ENCODE peak calls at places on chromosomes 6 and 20, in four cellular contexts. One of them, this sample, is unnamed.

GRCh38 chr20:49811825-49812462 is 684 bp upstream of the SLC9A8 start:
- DNase-seq in HepG2: no peak
- DNase-seq in GM12878: no peak
- DNase-seq in K562: no peak
- DNase-seq in this sample: no peak

GRCh38 chr20:4147319-4147718 is 132.0 kb upstream of the RNF24 start:
- DNase-seq in K562: no peak
- DNase-seq in GM12878: no peak
- DNase-seq in HepG2: no peak
- DNase-seq in this sample: no peak

GRCh38 chr6:10537726-10538125 is 16.6 kb downstream of the GCNT2 start:
- DNase-seq in GM12878: no peak
- DNase-seq in K562: no peak
- DNase-seq in HepG2: no peak
- DNase-seq in this sample: no peak

GRCh38 chr6:14661188-14661587 is 543.6 kb downstream of the CD83 start:
- DNase-seq in K562: no peak
- DNase-seq in GM12878: peak
- DNase-seq in HepG2: no peak
- DNase-seq in this sample: no peak

GRCh38 chr20:34642009-34642408 is 34.9 kb downstream of the PIGU start:
- DNase-seq in GM12878: no peak
- DNase-seq in K562: no peak
- DNase-seq in HepG2: no peak
- DNase-seq in this sample: no peak

GRCh38 chr6:7617954-7618764 is 28.2 kb downstream of the SNRNP48 start:
- DNase-seq in GM12878: peak
- DNase-seq in HepG2: no peak
- DNase-seq in K562: no peak
- DNase-seq in this sample: no peak

GRCh38 chr6:130322673-130323268 is 43.0 kb upstream of the TMEM200A start:
- DNase-seq in GM12878: peak
- DNase-seq in K562: peak
- DNase-seq in HepG2: peak
- DNase-seq in this sample: peak

GRCh38 chr6:37807656-37808055 is 11.9 kb upstream of the ZFAND3 start:
- DNase-seq in GM12878: no peak
- DNase-seq in K562: no peak
- DNase-seq in HepG2: no peak
- DNase-seq in this sample: no peak

GRCh38 chr6:107400748-107401147 is 58.6 kb downstream of the PDSS2 start:
- DNase-seq in GM12878: no peak
- DNase-seq in HepG2: no peak
- DNase-seq in K562: no peak
- DNase-seq in this sample: no peak

GRCh38 chr6:82246802-82247633 is 526 bp downstream of the IBTK start:
- DNase-seq in K562: peak
- DNase-seq in HepG2: peak
- DNase-seq in GM12878: no peak
- DNase-seq in this sample: peak

GRCh38 chr20:17912916-17913315 is 55.7 kb downstream of the SNX5 start:
- DNase-seq in GM12878: no peak
- DNase-seq in K562: no peak
- DNase-seq in HepG2: no peak
- DNase-seq in this sample: no peak

GRCh38 chr6:142816024-142816423 is 129.0 kb downstream of the HIVEP2 start:
- DNase-seq in GM12878: no peak
- DNase-seq in K562: no peak
- DNase-seq in HepG2: no peak
- DNase-seq in this sample: no peak

GRCh38 chr6:10278786-10279185 is 136.1 kb downstream of the TFAP2A start:
- DNase-seq in K562: no peak
- DNase-seq in GM12878: no peak
- DNase-seq in HepG2: no peak
- DNase-seq in this sample: no peak

GRCh38 chr6:112308476-112308875 is 38.7 kb upstream of the RFPL4B start:
- DNase-seq in GM12878: no peak
- DNase-seq in K562: no peak
- DNase-seq in HepG2: no peak
- DNase-seq in this sample: no peak

GRCh38 chr6:168368063-168368835 is 48.7 kb upstream of the DACT2 start:
- DNase-seq in K562: no peak
- DNase-seq in GM12878: no peak
- DNase-seq in HepG2: no peak
- DNase-seq in this sample: no peak

GRCh38 chr20:45496166-45496565 is 19.3 kb downstream of the SPINT3 start:
- DNase-seq in GM12878: no peak
- DNase-seq in HepG2: no peak
- DNase-seq in K562: no peak
- DNase-seq in this sample: no peak

GRCh38 chr6:7479801-7480266 is 61.6 kb upstream of the DSP start:
- DNase-seq in GM12878: no peak
- DNase-seq in HepG2: no peak
- DNase-seq in K562: no peak
- DNase-seq in this sample: peak

GRCh38 chr20:58072695-58073671 is 155.5 kb downstream of the ANKRD60 start:
- DNase-seq in GM12878: no peak
- DNase-seq in K562: no peak
- DNase-seq in HepG2: no peak
- DNase-seq in this sample: no peak

GRCh38 chr6:41462980-41463930 is 82.9 kb upstream of the FOXP4 start:
- DNase-seq in K562: peak
- DNase-seq in GM12878: no peak
- DNase-seq in HepG2: peak
- DNase-seq in this sample: no peak

GRCh38 chr6:36604090-36605060 is 10.2 kb downstream of the SRSF3 start:
- DNase-seq in K562: no peak
- DNase-seq in GM12878: no peak
- DNase-seq in HepG2: no peak
- DNase-seq in this sample: no peak

GRCh38 chr6:4093288-4093687 is 14.4 kb upstream of the FAM217A start:
- DNase-seq in HepG2: no peak
- DNase-seq in GM12878: no peak
- DNase-seq in K562: no peak
- DNase-seq in this sample: no peak

GRCh38 chr6:90835584-90836212 is 248.8 kb upstream of the MAP3K7 start:
- DNase-seq in HepG2: no peak
- DNase-seq in K562: no peak
- DNase-seq in GM12878: no peak
- DNase-seq in this sample: no peak

GRCh38 chr20:58647162-58647813 is 3.8 kb upstream of the STX16 start:
- DNase-seq in GM12878: no peak
- DNase-seq in K562: peak
- DNase-seq in HepG2: no peak
- DNase-seq in this sample: no peak

GRCh38 chr6:157990321-157991066 is 8.8 kb downstream of the SYNJ2 start:
- DNase-seq in HepG2: no peak
- DNase-seq in GM12878: no peak
- DNase-seq in K562: no peak
- DNase-seq in this sample: no peak

GRCh38 chr6:15384901-15385300 is 139.0 kb downstream of the JARID2 start:
- DNase-seq in GM12878: no peak
- DNase-seq in K562: no peak
- DNase-seq in HepG2: no peak
- DNase-seq in this sample: no peak

GRCh38 chr20:41411458-41411857 is 44.8 kb upstream of the EMILIN3 start:
- DNase-seq in K562: no peak
- DNase-seq in GM12878: no peak
- DNase-seq in HepG2: no peak
- DNase-seq in this sample: no peak

GRCh38 chr6:7721654-7722053 is 4.2 kb upstream of the BMP6 start:
- DNase-seq in GM12878: no peak
- DNase-seq in K562: no peak
- DNase-seq in HepG2: peak
- DNase-seq in this sample: no peak

GRCh38 chr6:6659600-6660327 is 71.2 kb downstream of the LY86 start:
- DNase-seq in GM12878: no peak
- DNase-seq in K562: no peak
- DNase-seq in HepG2: no peak
- DNase-seq in this sample: no peak

GRCh38 chr6:7269816-7270215 is 43.2 kb downstream of the SSR1 start:
- DNase-seq in HepG2: no peak
- DNase-seq in K562: no peak
- DNase-seq in GM12878: no peak
- DNase-seq in this sample: no peak

GRCh38 chr20:51386586-51386985 is 155.9 kb downstream of the NFATC2 start:
- DNase-seq in GM12878: no peak
- DNase-seq in K562: no peak
- DNase-seq in HepG2: no peak
- DNase-seq in this sample: no peak
- TF ChIP-seq SP1 in GM12878: no peak
- TF ChIP-seq SP1 in K562: no peak
- TF ChIP-seq SP1 in HepG2: no peak
- TF ChIP-seq SP1 in this sample: no peak

GRCh38 chr6:116314878-116315277 is 35.1 kb upstream of the TSPYL1 start:
- DNase-seq in HepG2: no peak
- DNase-seq in K562: no peak
- DNase-seq in GM12878: peak
- DNase-seq in this sample: no peak
- TF ChIP-seq BHLHE40 in HepG2: no peak
- TF ChIP-seq BHLHE40 in K562: no peak
- TF ChIP-seq BHLHE40 in GM12878: no peak
- TF ChIP-seq BHLHE40 in this sample: no peak

DNA sequence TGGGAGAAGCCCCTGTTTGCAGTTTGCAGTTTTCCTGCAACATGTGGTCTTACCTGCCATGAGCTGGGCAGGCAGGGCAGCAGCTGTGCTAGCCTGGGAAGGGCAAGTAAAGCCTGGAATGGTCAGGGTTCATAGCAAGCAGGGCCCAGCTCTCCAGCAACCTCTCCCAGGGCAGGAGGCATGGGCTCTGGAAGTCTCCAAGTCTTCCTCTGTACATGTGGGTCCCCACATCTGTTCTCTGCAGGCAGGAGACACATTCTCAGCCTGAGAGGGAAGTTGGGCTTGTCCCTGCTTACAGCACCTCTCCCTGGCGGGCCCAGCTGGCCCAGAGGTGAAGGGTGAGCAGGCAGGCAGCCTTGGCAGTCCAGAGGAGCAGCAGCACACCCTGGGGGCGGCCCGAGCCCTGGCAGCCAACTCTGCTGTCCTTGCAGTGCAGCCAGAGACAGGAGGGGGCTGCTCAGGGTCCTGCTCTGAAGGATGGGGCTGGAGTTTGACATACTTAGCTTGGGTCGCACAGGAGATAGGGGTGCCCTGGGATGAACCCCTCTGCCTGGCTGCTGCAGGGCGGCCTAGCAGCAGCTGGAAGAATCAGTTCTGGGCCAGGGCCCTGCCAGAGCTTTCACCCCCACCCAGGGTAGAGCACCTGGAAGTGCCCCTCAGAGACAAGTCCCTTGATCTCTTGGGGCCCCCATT is 176.0 kb downstream of the MRPL14 start:
- DNase-seq in GM12878: no peak
- DNase-seq in K562: peak
- DNase-seq in HepG2: peak
- DNase-seq in this sample: peak
- TF ChIP-seq SP1 in GM12878: no peak
- TF ChIP-seq SP1 in K562: peak
- TF ChIP-seq SP1 in HepG2: no peak
- TF ChIP-seq SP1 in this sample: no peak

DNA sequence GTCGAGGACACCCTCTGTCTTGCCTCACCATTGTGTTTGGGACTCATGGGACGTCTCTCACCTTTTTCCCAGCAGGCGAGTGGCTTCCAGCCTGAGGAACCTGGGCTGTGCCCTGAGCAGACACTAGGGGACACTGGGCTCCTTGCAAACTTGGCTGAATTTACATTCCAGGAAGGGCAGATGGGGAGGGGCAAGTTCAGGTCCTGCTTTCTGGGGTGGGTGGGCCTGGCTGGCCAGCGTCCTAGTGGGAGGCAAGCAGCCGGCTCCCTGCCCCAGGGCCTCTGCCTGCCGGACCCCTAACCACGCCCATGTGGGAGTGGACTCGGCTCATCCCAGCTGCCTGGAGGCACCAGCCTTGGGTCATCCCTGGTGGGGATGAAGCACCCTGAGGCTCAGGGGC is 48.2 kb upstream of the MLN start:
- DNase-seq in K562: peak
- DNase-seq in GM12878: no peak
- DNase-seq in HepG2: peak
- DNase-seq in this sample: peak
- TF ChIP-seq BHLHE40 in K562: no peak
- TF ChIP-seq BHLHE40 in GM12878: no peak
- TF ChIP-seq BHLHE40 in HepG2: no peak
- TF ChIP-seq BHLHE40 in this sample: no peak

GRCh38 chr6:3068329-3069223 is at the start of gene RIPK1:
- DNase-seq in HepG2: peak
- DNase-seq in K562: peak
- DNase-seq in GM12878: peak
- DNase-seq in this sample: peak
- TF ChIP-seq SP1 in HepG2: no peak
- TF ChIP-seq SP1 in K562: peak
- TF ChIP-seq SP1 in GM12878: no peak
- TF ChIP-seq SP1 in this sample: no peak

This sample was measured in HEK293T.